ENCODE peak calls at places on chromosome 10, in ten cellular contexts. One of them, this sample, is unnamed.

GRCh38 chr10:35640951-35641429 is 1.1 kb downstream of the FZD8 start:
- DNase-seq in CD8-positive, alpha-beta T cell: no peak
- DNase-seq in IMR-90: peak; percentile 87
- DNase-seq in astrocyte: peak; percentile 81
- DNase-seq in cardiac muscle cell: peak; percentile 83
- DNase-seq in WERI-Rb-1: peak; percentile 43
- DNase-seq in left ventricle myocardium inferior: peak; percentile 63
- DNase-seq in body of pancreas: peak; percentile 72
- DNase-seq in fibroblast of lung: peak; percentile 87
- DNase-seq in heart right ventricle: peak; percentile 67
- DNase-seq in this sample: peak; percentile 78

GRCh38 chr10:110775022-110775379 is 96.7 kb upstream of the PDCD4 start:
- DNase-seq in left ventricle myocardium inferior: no peak
- DNase-seq in body of pancreas: no peak
- DNase-seq in WERI-Rb-1: no peak
- DNase-seq in heart right ventricle: no peak
- DNase-seq in cardiac muscle cell: no peak
- DNase-seq in fibroblast of lung: no peak
- DNase-seq in CD8-positive, alpha-beta T cell: no peak
- DNase-seq in astrocyte: no peak
- DNase-seq in IMR-90: no peak
- DNase-seq in this sample: no peak

GRCh38 chr10:44674536-44674935 is 236.6 kb upstream of the TMEM72 start:
- DNase-seq in IMR-90: no peak
- DNase-seq in CD8-positive, alpha-beta T cell: no peak
- DNase-seq in left ventricle myocardium inferior: no peak
- DNase-seq in cardiac muscle cell: no peak
- DNase-seq in astrocyte: no peak
- DNase-seq in heart right ventricle: no peak
- DNase-seq in fibroblast of lung: peak; percentile 40
- DNase-seq in WERI-Rb-1: no peak
- DNase-seq in body of pancreas: no peak
- DNase-seq in this sample: no peak

GRCh38 chr10:113273877-113274829 is 278.7 kb upstream of the HABP2 start:
- DNase-seq in cardiac muscle cell: no peak
- DNase-seq in heart right ventricle: peak; percentile 65
- DNase-seq in astrocyte: peak; percentile 13
- DNase-seq in fibroblast of lung: peak; percentile 17
- DNase-seq in CD8-positive, alpha-beta T cell: no peak
- DNase-seq in IMR-90: no peak
- DNase-seq in WERI-Rb-1: no peak
- DNase-seq in left ventricle myocardium inferior: peak; percentile 72
- DNase-seq in body of pancreas: no peak
- DNase-seq in this sample: no peak

GRCh38 chr10:34526758-34527730 is 288.1 kb downstream of the PARD3 start:
- DNase-seq in body of pancreas: no peak
- DNase-seq in CD8-positive, alpha-beta T cell: no peak
- DNase-seq in heart right ventricle: no peak
- DNase-seq in fibroblast of lung: peak; percentile 99
- DNase-seq in astrocyte: peak; percentile 99
- DNase-seq in IMR-90: peak; percentile 98
- DNase-seq in left ventricle myocardium inferior: no peak
- DNase-seq in cardiac muscle cell: no peak
- DNase-seq in WERI-Rb-1: no peak
- DNase-seq in this sample: peak; percentile 80

GRCh38 chr10:83346216-83346910 is 792.9 kb upstream of the GHITM start:
- DNase-seq in fibroblast of lung: peak; percentile 83
- DNase-seq in heart right ventricle: no peak
- DNase-seq in CD8-positive, alpha-beta T cell: no peak
- DNase-seq in IMR-90: peak; percentile 4
- DNase-seq in body of pancreas: no peak
- DNase-seq in cardiac muscle cell: no peak
- DNase-seq in left ventricle myocardium inferior: no peak
- DNase-seq in astrocyte: peak; percentile 82
- DNase-seq in WERI-Rb-1: no peak
- DNase-seq in this sample: peak; percentile 61

GRCh38 chr10:46282460-46283216 is 4.2 kb upstream of the ANTXRL start:
- DNase-seq in IMR-90: peak; percentile 62
- DNase-seq in astrocyte: peak; percentile 56
- DNase-seq in body of pancreas: peak; percentile 75
- DNase-seq in cardiac muscle cell: peak; percentile 86
- DNase-seq in WERI-Rb-1: peak; percentile 91
- DNase-seq in left ventricle myocardium inferior: peak; percentile 85
- DNase-seq in CD8-positive, alpha-beta T cell: peak; percentile 55
- DNase-seq in fibroblast of lung: peak; percentile 74
- DNase-seq in heart right ventricle: peak; percentile 88
- DNase-seq in this sample: peak; percentile 24

GRCh38 chr10:55500931-55501559 is 700.0 kb upstream of the PCDH15 start:
- DNase-seq in WERI-Rb-1: peak; percentile 64
- DNase-seq in IMR-90: no peak
- DNase-seq in CD8-positive, alpha-beta T cell: no peak
- DNase-seq in fibroblast of lung: peak; percentile 21
- DNase-seq in heart right ventricle: no peak
- DNase-seq in left ventricle myocardium inferior: no peak
- DNase-seq in body of pancreas: peak; percentile 19
- DNase-seq in cardiac muscle cell: peak; percentile 59
- DNase-seq in astrocyte: peak; percentile 2
- DNase-seq in this sample: peak; percentile 35

GRCh38 chr10:101901340-101901739 is 57.7 kb upstream of the KCNIP2 start:
- DNase-seq in body of pancreas: no peak
- DNase-seq in CD8-positive, alpha-beta T cell: no peak
- DNase-seq in left ventricle myocardium inferior: no peak
- DNase-seq in astrocyte: no peak
- DNase-seq in fibroblast of lung: no peak
- DNase-seq in cardiac muscle cell: no peak
- DNase-seq in WERI-Rb-1: no peak
- DNase-seq in IMR-90: no peak
- DNase-seq in heart right ventricle: no peak
- DNase-seq in this sample: no peak

GRCh38 chr10:47423476-47423875 is 39.4 kb upstream of the ZNF488 start:
- DNase-seq in cardiac muscle cell: no peak
- DNase-seq in fibroblast of lung: peak; percentile 34
- DNase-seq in left ventricle myocardium inferior: no peak
- DNase-seq in astrocyte: peak; percentile 11
- DNase-seq in body of pancreas: no peak
- DNase-seq in IMR-90: peak; percentile 35
- DNase-seq in CD8-positive, alpha-beta T cell: no peak
- DNase-seq in WERI-Rb-1: no peak
- DNase-seq in heart right ventricle: no peak
- DNase-seq in this sample: peak; percentile 44

GRCh38 chr10:47347303-47347675 is 874 bp upstream of the RBP3 start:
- DNase-seq in astrocyte: no peak
- DNase-seq in heart right ventricle: no peak
- DNase-seq in cardiac muscle cell: no peak
- DNase-seq in WERI-Rb-1: no peak
- DNase-seq in left ventricle myocardium inferior: no peak
- DNase-seq in CD8-positive, alpha-beta T cell: no peak
- DNase-seq in fibroblast of lung: no peak
- DNase-seq in body of pancreas: no peak
- DNase-seq in IMR-90: no peak
- DNase-seq in this sample: no peak

GRCh38 chr10:73998623-73999622 is 1.0 kb downstream of the VCL start:
- DNase-seq in cardiac muscle cell: peak; percentile 65
- DNase-seq in astrocyte: peak; percentile 86
- DNase-seq in heart right ventricle: peak; percentile 49
- DNase-seq in left ventricle myocardium inferior: peak; percentile 47
- DNase-seq in CD8-positive, alpha-beta T cell: peak; percentile 1
- DNase-seq in IMR-90: peak; percentile 86
- DNase-seq in fibroblast of lung: peak; percentile 91
- DNase-seq in body of pancreas: peak; percentile 57
- DNase-seq in WERI-Rb-1: peak; percentile 75
- DNase-seq in this sample: peak; percentile 81
- TF ChIP-seq CTCF in cardiac muscle cell: peak; percentile 57
- TF ChIP-seq CTCF in astrocyte: peak; percentile 34
- TF ChIP-seq CTCF in heart right ventricle: peak; percentile 27
- TF ChIP-seq CTCF in left ventricle myocardium inferior: peak; percentile 66
- TF ChIP-seq CTCF in CD8-positive, alpha-beta T cell: no peak
- TF ChIP-seq CTCF in IMR-90: peak; percentile 55
- TF ChIP-seq CTCF in fibroblast of lung: peak; percentile 61
- TF ChIP-seq CTCF in body of pancreas: peak; percentile 49
- TF ChIP-seq CTCF in WERI-Rb-1: peak; percentile 59
- TF ChIP-seq CTCF in this sample: peak; percentile 59

DNA sequence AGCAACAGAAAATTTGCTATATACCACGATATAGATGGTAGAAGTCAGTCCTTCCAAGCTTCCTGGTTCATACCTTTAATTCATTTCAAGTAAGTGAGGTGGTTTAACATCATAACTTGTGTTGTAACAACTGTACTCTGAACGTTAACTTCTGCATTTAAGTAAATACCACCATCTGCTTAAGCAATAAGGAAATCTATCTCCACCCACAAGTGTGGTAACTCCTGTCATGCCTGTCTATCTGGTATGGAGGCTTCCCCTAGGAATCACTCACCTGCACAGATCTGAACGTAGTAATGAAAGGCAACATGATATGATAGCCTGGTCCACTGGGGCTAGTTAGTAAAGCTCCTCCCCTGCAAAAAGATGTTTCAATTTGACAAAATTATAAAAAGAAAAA is 2.3 kb downstream of the ERLIN1 start:
- DNase-seq in body of pancreas: no peak
- DNase-seq in heart right ventricle: no peak
- DNase-seq in fibroblast of lung: no peak
- DNase-seq in cardiac muscle cell: no peak
- DNase-seq in IMR-90: peak; percentile 10
- DNase-seq in astrocyte: no peak
- DNase-seq in WERI-Rb-1: no peak
- DNase-seq in left ventricle myocardium inferior: no peak
- DNase-seq in CD8-positive, alpha-beta T cell: no peak
- DNase-seq in this sample: peak; percentile 91
- H3K4me3 ChIP-seq in body of pancreas: no peak overlapping the region
- H3K4me3 ChIP-seq in heart right ventricle: no peak overlapping the region
- H3K4me3 ChIP-seq in fibroblast of lung: no peak overlapping the region
- H3K4me3 ChIP-seq in cardiac muscle cell: no peak overlapping the region
- H3K4me3 ChIP-seq in IMR-90: no peak overlapping the region
- H3K4me3 ChIP-seq in astrocyte: no peak overlapping the region
- H3K4me3 ChIP-seq in WERI-Rb-1: no peak overlapping the region
- H3K4me3 ChIP-seq in left ventricle myocardium inferior: no peak overlapping the region
- H3K4me3 ChIP-seq in CD8-positive, alpha-beta T cell: no peak overlapping the region
- H3K4me3 ChIP-seq in this sample: no peak overlapping the region

DNA sequence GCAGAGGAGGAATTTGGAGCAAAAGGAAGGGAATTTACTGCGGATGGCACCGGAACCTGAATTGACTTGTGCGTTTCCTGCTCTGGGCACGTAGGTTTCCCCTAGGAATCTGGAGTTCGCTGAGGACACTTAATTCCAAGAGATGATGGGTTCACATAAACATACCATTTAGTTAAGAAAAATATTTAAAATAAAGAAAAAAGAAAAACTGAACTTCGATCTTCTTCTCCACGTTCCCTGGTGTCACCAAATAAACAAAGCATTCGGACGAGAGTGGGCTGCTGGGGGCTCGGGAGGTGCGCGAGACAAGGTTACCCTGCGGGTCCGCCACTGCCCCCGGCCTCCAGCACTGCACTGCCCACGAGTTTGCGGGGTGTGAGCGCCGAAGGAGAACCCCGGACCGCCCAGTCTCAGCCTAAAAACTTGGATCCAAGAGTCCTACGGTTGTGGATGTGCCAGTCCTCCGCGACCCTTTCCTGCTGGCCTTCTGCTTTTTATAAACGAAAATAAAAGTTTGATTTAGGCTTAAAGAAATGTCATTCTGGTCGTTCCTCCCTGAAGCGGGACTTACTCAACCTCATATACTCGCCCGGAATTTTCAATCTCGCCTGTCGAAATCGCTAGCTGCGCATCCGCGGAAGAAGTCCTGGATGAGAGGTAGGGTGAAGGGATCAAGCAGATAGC is 30.3 kb downstream of the SKIDA1 start:
- DNase-seq in fibroblast of lung: no peak
- DNase-seq in heart right ventricle: no peak
- DNase-seq in astrocyte: no peak
- DNase-seq in WERI-Rb-1: no peak
- DNase-seq in left ventricle myocardium inferior: no peak
- DNase-seq in IMR-90: peak; percentile 26
- DNase-seq in CD8-positive, alpha-beta T cell: no peak
- DNase-seq in body of pancreas: no peak
- DNase-seq in cardiac muscle cell: no peak
- DNase-seq in this sample: peak; percentile 18
- H3K27me3 ChIP-seq in fibroblast of lung: no peaks in the 10 kb centered on the region
- H3K27me3 ChIP-seq in heart right ventricle: peaks cover 61% of the 10 kb centered on the region
- H3K27me3 ChIP-seq in astrocyte: peaks cover 3% of the 10 kb centered on the region
- H3K27me3 ChIP-seq in WERI-Rb-1: no peaks in the 10 kb centered on the region
- H3K27me3 ChIP-seq in left ventricle myocardium inferior: no peaks in the 10 kb centered on the region
- H3K27me3 ChIP-seq in IMR-90: peaks cover 5% of the 10 kb centered on the region
- H3K27me3 ChIP-seq in CD8-positive, alpha-beta T cell: peaks cover 55% of the 10 kb centered on the region
- H3K27me3 ChIP-seq in body of pancreas: no peaks in the 10 kb centered on the region
- H3K27me3 ChIP-seq in cardiac muscle cell: no peaks in the 10 kb centered on the region
- H3K27me3 ChIP-seq in this sample: no peaks in the 10 kb centered on the region

GRCh38 chr10:128268015-128268722 is 141.9 kb upstream of the MKI67 start:
- DNase-seq in IMR-90: no peak
- DNase-seq in cardiac muscle cell: peak; percentile 89
- DNase-seq in left ventricle myocardium inferior: no peak
- DNase-seq in WERI-Rb-1: peak; percentile 75
- DNase-seq in body of pancreas: no peak
- DNase-seq in heart right ventricle: peak; percentile 29
- DNase-seq in CD8-positive, alpha-beta T cell: no peak
- DNase-seq in fibroblast of lung: peak; percentile 1
- DNase-seq in astrocyte: no peak
- DNase-seq in this sample: no peak
- TF ChIP-seq CTCF in IMR-90: peak; percentile 26
- TF ChIP-seq CTCF in cardiac muscle cell: peak; percentile 65
- TF ChIP-seq CTCF in left ventricle myocardium inferior: peak; percentile 58
- TF ChIP-seq CTCF in WERI-Rb-1: peak; percentile 85
- TF ChIP-seq CTCF in body of pancreas: peak; percentile 21
- TF ChIP-seq CTCF in heart right ventricle: peak; percentile 32
- TF ChIP-seq CTCF in CD8-positive, alpha-beta T cell: no peak
- TF ChIP-seq CTCF in fibroblast of lung: peak; percentile 35
- TF ChIP-seq CTCF in astrocyte: peak; percentile 30
- TF ChIP-seq CTCF in this sample: peak; percentile 41

DNA sequence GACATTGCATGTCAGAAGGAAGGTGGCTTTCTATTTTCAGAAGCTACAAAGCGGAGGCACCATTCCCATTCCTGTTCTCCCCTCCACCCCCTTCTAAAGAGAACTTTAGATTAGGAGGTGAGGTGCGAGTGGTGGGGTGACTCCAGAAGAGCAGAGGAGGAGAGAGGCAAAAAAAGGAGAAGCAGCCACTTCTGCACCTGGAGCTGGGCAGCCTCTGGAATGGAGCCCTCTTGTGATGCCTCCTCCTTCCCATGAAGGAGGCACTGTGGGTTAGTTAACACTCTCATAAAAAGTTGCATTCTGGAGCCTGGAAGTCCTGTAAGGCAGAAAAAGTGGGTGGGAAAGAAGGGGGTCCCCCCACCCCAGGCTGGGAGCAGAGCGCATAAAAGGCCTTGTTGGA is 4.8 kb downstream of the PTF1A start:
- DNase-seq in body of pancreas: no peak
- DNase-seq in left ventricle myocardium inferior: no peak
- DNase-seq in WERI-Rb-1: no peak
- DNase-seq in IMR-90: no peak
- DNase-seq in CD8-positive, alpha-beta T cell: no peak
- DNase-seq in cardiac muscle cell: no peak
- DNase-seq in heart right ventricle: no peak
- DNase-seq in astrocyte: no peak
- DNase-seq in fibroblast of lung: no peak
- DNase-seq in this sample: no peak
- H3K4me3 ChIP-seq in body of pancreas: no peak overlapping the region
- H3K4me3 ChIP-seq in left ventricle myocardium inferior: no peak overlapping the region
- H3K4me3 ChIP-seq in WERI-Rb-1: no peak overlapping the region
- H3K4me3 ChIP-seq in IMR-90: no peak overlapping the region
- H3K4me3 ChIP-seq in CD8-positive, alpha-beta T cell: no peak overlapping the region
- H3K4me3 ChIP-seq in cardiac muscle cell: no peak overlapping the region
- H3K4me3 ChIP-seq in heart right ventricle: no peak overlapping the region
- H3K4me3 ChIP-seq in astrocyte: no peak overlapping the region
- H3K4me3 ChIP-seq in fibroblast of lung: no peak overlapping the region
- H3K4me3 ChIP-seq in this sample: no peak overlapping the region

GRCh38 chr10:15864419-15864818 is 4.1 kb upstream of the MINDY3 start:
- DNase-seq in heart right ventricle: no peak
- DNase-seq in left ventricle myocardium inferior: no peak
- DNase-seq in astrocyte: no peak
- DNase-seq in WERI-Rb-1: no peak
- DNase-seq in body of pancreas: no peak
- DNase-seq in fibroblast of lung: no peak
- DNase-seq in cardiac muscle cell: no peak
- DNase-seq in CD8-positive, alpha-beta T cell: no peak
- DNase-seq in IMR-90: no peak
- DNase-seq in this sample: peak; percentile 64
- H3K27me3 ChIP-seq in heart right ventricle: peaks cover 65% of the 10 kb centered on the region
- H3K27me3 ChIP-seq in left ventricle myocardium inferior: peaks cover 58% of the 10 kb centered on the region
- H3K27me3 ChIP-seq in astrocyte: peaks cover 25% of the 10 kb centered on the region
- H3K27me3 ChIP-seq in WERI-Rb-1: no peaks in the 10 kb centered on the region
- H3K27me3 ChIP-seq in body of pancreas: no peaks in the 10 kb centered on the region
- H3K27me3 ChIP-seq in fibroblast of lung: no peaks in the 10 kb centered on the region
- H3K27me3 ChIP-seq in cardiac muscle cell: peaks cover 78% of the 10 kb centered on the region
- H3K27me3 ChIP-seq in CD8-positive, alpha-beta T cell: peaks cover 4% of the 10 kb centered on the region
- H3K27me3 ChIP-seq in IMR-90: peaks cover 6% of the 10 kb centered on the region
- H3K27me3 ChIP-seq in this sample: no peaks in the 10 kb centered on the region